ENCODE peak calls at places on chromosome 1, in seven cellular contexts. A, P, H, V, U, Y and R are unnamed samples.
A peak's percentile ranks its signal among the peaks of the same experiment; 100 is the strongest.

GRCh38 chr1:101911894-101912293 is 84.8 kb downstream of the OLFM3 start:
- DNase-seq in A (no peak), P (no peak), H (no peak), V (no peak), U (no peak), Y (no peak), R (no peak)

GRCh38 chr1:65310078-65310587 is 790 bp downstream of the DNAJC6 start:
- DNase-seq in A (peak; percentile 61), P (no peak), H (no peak), V (peak; percentile 87), U (no peak), Y (no peak), R (no peak)

GRCh38 chr1:243432136-243432535 is 176.3 kb downstream of the SDCCAG8 start:
- DNase-seq in A (no peak), P (no peak), H (no peak), V (no peak), U (no peak), Y (no peak), R (no peak)

GRCh38 chr1:231190456-231190855 is 28.6 kb downstream of the TRIM67 start:
- DNase-seq in A (no peak), P (no peak), H (no peak), V (no peak), U (no peak), Y (no peak), R (no peak)

GRCh38 chr1:185539277-185539943 is 194.8 kb upstream of the HMCN1 start:
- DNase-seq in A (peak; percentile 39), P (no peak), H (no peak), V (no peak), U (no peak), Y (no peak), R (no peak)

GRCh38 chr1:2438641-2439040 is 26.3 kb upstream of the PEX10 start:
- DNase-seq in A (no peak), P (no peak), H (no peak), V (no peak), U (no peak), Y (no peak), R (no peak)

GRCh38 chr1:93079685-93080141 is 630 bp downstream of the MTF2 start:
- DNase-seq in A (peak; percentile 5), P (peak; percentile 2), H (peak; percentile 23), V (peak; percentile 61), U (peak; percentile 4), Y (peak; percentile 30), R (no peak)

GRCh38 chr1:16183157-16183556 is 27.3 kb upstream of the EPHA2 start:
- DNase-seq in A (peak; percentile 39), P (no peak), H (no peak), V (no peak), U (no peak), Y (no peak), R (peak; percentile 37)

GRCh38 chr1:223714849-223715709 is 2.7 kb downstream of the CAPN2 start:
- DNase-seq in A (peak; percentile 96), P (peak; percentile 93), H (no peak), V (no peak), U (peak; percentile 60), Y (peak; percentile 86), R (no peak)

GRCh38 chr1:208476825-208477170 is 232.6 kb upstream of the PLXNA2 start:
- DNase-seq in A (no peak), P (no peak), H (no peak), V (peak; percentile 67), U (no peak), Y (no peak), R (no peak)

GRCh38 chr1:24713176-24713575 is 32.1 kb upstream of the CLIC4 start:
- DNase-seq in A (peak; percentile 75), P (no peak), H (no peak), V (no peak), U (no peak), Y (no peak), R (no peak)

GRCh38 chr1:33332357-33332789 is 11.5 kb upstream of the A3GALT2 start:
- DNase-seq in A (peak; percentile 66), P (no peak), H (no peak), V (no peak), U (no peak), Y (no peak), R (peak; percentile 62)

GRCh38 chr1:1006305-1007159 is 6.6 kb upstream of the HES4 start:
- DNase-seq in A (no peak), P (peak; percentile 6), H (no peak), V (no peak), U (no peak), Y (no peak), R (no peak)

GRCh38 chr1:44526295-44527073 is 121.4 kb downstream of the RNF220 start:
- DNase-seq in A (no peak), P (no peak), H (no peak), V (no peak), U (no peak), Y (no peak), R (no peak)

GRCh38 chr1:21506804-21507203 is 2.4 kb upstream of the ALPL start:
- DNase-seq in A (no peak), P (no peak), H (no peak), V (no peak), U (no peak), Y (no peak), R (no peak)

GRCh38 chr1:198915327-198916231 is 276.7 kb downstream of the PTPRC start:
- DNase-seq in A (no peak), P (no peak), H (no peak), V (no peak), U (no peak), Y (no peak), R (no peak)

GRCh38 chr1:202593845-202594244 is 116.4 kb downstream of the SYT2 start:
- DNase-seq in A (no peak), P (peak; percentile 67), H (no peak), V (no peak), U (no peak), Y (no peak), R (no peak)

GRCh38 chr1:41751804-41752513 is 166.8 kb downstream of the HIVEP3 start:
- DNase-seq in A (peak; percentile 62), P (no peak), H (no peak), V (no peak), U (no peak), Y (no peak), R (peak; percentile 56)

GRCh38 chr1:198361373-198361772 is 179.1 kb downstream of the ATP6V1G3 start:
- DNase-seq in A (no peak), P (no peak), H (no peak), V (no peak), U (no peak), Y (no peak), R (no peak)

GRCh38 chr1:224238756-224239155 is 55.7 kb downstream of the DEGS1 start:
- DNase-seq in A (no peak), P (no peak), H (no peak), V (no peak), U (no peak), Y (no peak), R (no peak)

GRCh38 chr1:43978551-43979260 is at the start of gene B4GALT2:
- DNase-seq in A (no peak), P (peak; percentile 25), H (peak; percentile 46), V (peak; percentile 35), U (peak; percentile 89), Y (peak; percentile 70), R (no peak)

GRCh38 chr1:67812225-67812624 is 21.0 kb downstream of the GNG12 start:
- DNase-seq in A (no peak), P (no peak), H (no peak), V (no peak), U (no peak), Y (no peak), R (no peak)

GRCh38 chr1:198932351-198932991 is 293.6 kb downstream of the PTPRC start:
- DNase-seq in A (no peak), P (no peak), H (no peak), V (no peak), U (no peak), Y (peak; percentile 59), R (no peak)

GRCh38 chr1:80656011-80656627 is 1144.6 kb upstream of the ADGRL2 start:
- DNase-seq in A (peak; percentile 10), P (no peak), H (peak; percentile 49), V (peak; percentile 20), U (no peak), Y (peak; percentile 1), R (no peak)

GRCh38 chr1:2543543-2544092 is 12.6 kb upstream of the TNFRSF14 start:
- DNase-seq in A (no peak), P (no peak), H (peak; percentile 46), V (no peak), U (no peak), Y (no peak), R (no peak)

GRCh38 chr1:202230061-202230938 is 36.7 kb downstream of the LGR6 start:
- DNase-seq in A (no peak), P (no peak), H (no peak), V (no peak), U (no peak), Y (no peak), R (no peak)

GRCh38 chr1:242847390-242847993 is 323.0 kb upstream of the PLD5 start:
- DNase-seq in A (peak; percentile 27), P (no peak), H (peak; percentile 73), V (no peak), U (no peak), Y (no peak), R (peak; percentile 19)

GRCh38 chr1:154998818-154999650 is 3.6 kb upstream of the ZBTB7B start:
- DNase-seq in A (peak; percentile 68), P (no peak), H (peak; percentile 75), V (peak; percentile 45), U (peak; percentile 77), Y (peak; percentile 67), R (peak; percentile 33)

GRCh38 chr1:193108471-193108870 is 3.3 kb upstream of the GLRX2 start:
- DNase-seq in A (no peak), P (no peak), H (no peak), V (no peak), U (no peak), Y (no peak), R (no peak)